ENCODE peak calls at places on chromosomes 4 and X, in nine cellular contexts. O, I, D, Q, G, B, J, K and Z are unnamed samples.

GRCh38 chr4:107896158-107896645 is 35.1 kb upstream of the CYP2U1 start:
- DNase-seq in O (peak; percentile 93), I (no peak), D (no peak), Q (no peak), G (no peak), B (no peak), J (no peak), K (peak; percentile 88), Z (no peak)

GRCh38 chr4:95129708-95130343 is 372.1 kb downstream of the BMPR1B start:
- DNase-seq in O (peak; percentile 86), I (no peak), D (peak; percentile 43), Q (no peak), G (no peak), B (peak; percentile 92), J (no peak), K (peak; percentile 94), Z (no peak)

GRCh38 chr4:25970241-25970675 is 56.2 kb downstream of the SMIM20 start:
- DNase-seq in O (no peak), I (no peak), D (no peak), Q (no peak), G (peak; percentile 30), B (no peak), J (peak; percentile 23), K (no peak), Z (no peak)

GRCh38 chr4:3402409-3403103 is 39.2 kb upstream of the HGFAC start:
- DNase-seq in O (no peak), I (peak; percentile 42), D (no peak), Q (no peak), G (no peak), B (no peak), J (no peak), K (peak; percentile 65), Z (no peak)

GRCh38 chr4:128635939-128636551 is 173.5 kb upstream of the JADE1 start:
- DNase-seq in O (no peak), I (no peak), D (no peak), Q (no peak), G (no peak), B (no peak), J (no peak), K (no peak), Z (no peak)

GRCh38 chrX:49166914-49167739 is 4.6 kb downstream of the MAGIX start:
- DNase-seq in O (no peak), I (no peak), D (peak; percentile 77), Q (no peak), G (peak; percentile 59), B (no peak), J (peak; percentile 50), K (peak; percentile 11), Z (no peak)

GRCh38 chr4:123479944-123480343 is 83.3 kb downstream of the SPRY1 start:
- DNase-seq in O (no peak), I (no peak), D (no peak), Q (no peak), G (no peak), B (peak; percentile 13), J (no peak), K (no peak), Z (no peak)

GRCh38 chr4:186102931-186103330 is 1.6 kb upstream of the FAM149A start:
- DNase-seq in O (no peak), I (no peak), D (no peak), Q (no peak), G (no peak), B (no peak), J (no peak), K (no peak), Z (no peak)

GRCh38 chr4:153432971-153433752 is 33.0 kb upstream of the TMEM131L start:
- DNase-seq in O (peak; percentile 71), I (no peak), D (peak; percentile 85), Q (peak; percentile 87), G (peak; percentile 80), B (peak; percentile 81), J (no peak), K (no peak), Z (peak; percentile 61)

GRCh38 chr4:11765849-11766453 is 337.3 kb upstream of the HS3ST1 start:
- DNase-seq in O (peak; percentile 39), I (no peak), D (peak; percentile 10), Q (no peak), G (no peak), B (peak; percentile 19), J (no peak), K (no peak), Z (no peak)

GRCh38 chrX:103376118-103376978 is at the start of gene BEX3:
- DNase-seq in O (peak; percentile 17), I (peak; percentile 80), D (peak; percentile 69), Q (peak; percentile 67), G (no peak), B (peak; percentile 72), J (no peak), K (no peak), Z (no peak)

GRCh38 chr4:149523039-149523438 is 292.6 kb downstream of the IQCM start:
- DNase-seq in O (no peak), I (no peak), D (no peak), Q (no peak), G (no peak), B (peak; percentile 75), J (no peak), K (no peak), Z (no peak)

GRCh38 chr4:148573284-148573683 is 131.1 kb upstream of the NR3C2 start:
- DNase-seq in O (no peak), I (no peak), D (no peak), Q (no peak), G (no peak), B (no peak), J (no peak), K (no peak), Z (no peak)

GRCh38 chr4:23924556-23924955 is 34.7 kb upstream of the PPARGC1A start:
- DNase-seq in O (no peak), I (no peak), D (no peak), Q (no peak), G (no peak), B (no peak), J (no peak), K (no peak), Z (no peak)

GRCh38 chrX:47358387-47359065 is 11.9 kb upstream of the ZNF157 start:
- DNase-seq in O (no peak), I (no peak), D (peak; percentile 24), Q (no peak), G (peak; percentile 26), B (peak; percentile 22), J (no peak), K (no peak), Z (no peak)

DNA sequence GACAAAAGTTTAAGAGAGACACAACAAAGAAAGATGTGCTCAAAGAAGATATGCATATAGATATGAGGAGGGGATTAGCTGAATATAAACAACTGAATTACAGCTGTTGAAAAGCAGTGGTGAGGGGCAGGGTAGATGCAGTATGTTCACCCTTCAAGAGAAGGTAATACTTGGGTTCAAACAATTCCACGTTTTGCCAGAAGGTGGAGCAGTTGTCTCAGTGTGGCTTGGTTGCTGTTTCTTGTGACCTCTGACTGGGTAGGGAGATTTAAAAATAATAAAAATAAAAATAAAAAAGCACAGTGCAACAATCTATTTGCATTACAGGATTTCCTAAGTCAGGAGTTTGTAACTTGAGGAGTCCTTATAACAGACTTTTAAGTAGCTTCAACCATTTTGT is 23.3 kb downstream of the PHOX2B start:
- DNase-seq in O (no peak), I (no peak), D (no peak), Q (no peak), G (no peak), B (no peak), J (no peak), K (no peak), Z (no peak)
- TF ChIP-seq CTCF in O (no peak), I (peak; percentile 66), D (peak; percentile 44), Q (no peak), G (no peak), B (peak; percentile 45), J (no peak), K (peak; percentile 2), Z (peak; percentile 21)

DNA sequence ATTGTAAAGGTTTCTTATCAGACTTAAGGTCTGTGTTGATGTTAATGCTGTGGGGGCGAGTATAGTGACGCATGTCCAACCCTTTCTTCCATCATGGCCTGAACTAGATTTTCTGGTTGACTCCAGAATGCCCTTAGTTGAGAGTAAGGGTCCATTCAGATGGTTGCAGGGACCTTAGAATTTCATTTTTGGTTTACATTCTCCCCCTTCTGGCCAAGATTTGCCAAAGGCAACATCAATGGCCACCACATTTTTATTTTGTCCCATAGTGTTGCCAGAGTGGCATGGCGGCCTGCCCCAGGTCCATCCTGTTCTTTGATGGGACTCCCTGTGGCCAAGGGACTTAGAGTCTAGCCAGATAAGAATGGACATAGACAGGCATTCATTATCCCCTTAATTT is 368.5 kb downstream of the GPM6A start:
- DNase-seq in O (no peak), I (no peak), D (no peak), Q (no peak), G (no peak), B (no peak), J (no peak), K (no peak), Z (no peak)
- TF ChIP-seq CTCF in O (no peak), I (no peak), D (no peak), Q (no peak), G (no peak), B (peak; percentile 27), J (no peak), K (peak; percentile 11), Z (no peak)

DNA sequence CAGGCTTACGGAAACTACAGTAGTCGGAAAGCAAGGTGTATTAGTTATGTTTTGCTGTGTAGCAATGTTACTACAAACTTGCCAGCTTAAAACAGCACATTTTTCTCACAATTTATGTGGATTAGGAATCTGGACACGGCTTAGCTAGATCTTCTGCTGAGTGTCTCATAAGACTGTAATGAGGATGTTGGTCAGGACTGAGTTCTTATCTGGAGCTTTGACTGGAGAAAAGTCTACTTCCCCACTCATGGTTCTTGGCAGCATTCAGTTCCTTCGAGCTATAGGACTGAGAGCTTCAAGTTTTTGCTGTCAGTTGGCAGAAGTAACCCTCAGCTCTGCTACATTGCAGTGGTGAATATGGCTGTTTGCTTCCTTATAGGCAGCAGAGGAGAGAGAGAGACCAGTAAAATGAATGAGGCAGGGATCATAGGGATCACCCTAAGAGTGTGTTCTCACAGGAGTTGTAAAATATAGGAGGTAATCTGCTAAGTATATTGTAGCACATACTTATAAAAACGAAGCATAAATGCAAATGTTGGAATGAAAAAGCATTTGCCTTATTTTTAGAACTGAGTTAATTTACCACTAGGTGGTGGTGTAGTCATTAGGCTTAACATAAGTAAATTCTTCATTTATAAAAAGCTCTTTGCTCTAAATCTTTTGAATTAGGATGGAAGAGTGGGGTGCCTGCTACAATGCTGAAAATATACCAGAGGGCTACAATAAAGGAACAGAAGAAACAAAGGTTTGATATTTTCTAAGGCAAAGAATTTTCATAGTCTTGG is 38.6 kb downstream of the ALG13 start:
- DNase-seq in O (no peak), I (no peak), D (no peak), Q (no peak), G (no peak), B (peak; percentile 4), J (no peak), K (no peak), Z (no peak)
- TF ChIP-seq CTCF in O (peak; percentile 14), I (peak; percentile 65), D (peak; percentile 50), Q (no peak), G (peak; percentile 3), B (peak; percentile 55), J (no peak), K (peak; percentile 22), Z (peak; percentile 33)

DNA sequence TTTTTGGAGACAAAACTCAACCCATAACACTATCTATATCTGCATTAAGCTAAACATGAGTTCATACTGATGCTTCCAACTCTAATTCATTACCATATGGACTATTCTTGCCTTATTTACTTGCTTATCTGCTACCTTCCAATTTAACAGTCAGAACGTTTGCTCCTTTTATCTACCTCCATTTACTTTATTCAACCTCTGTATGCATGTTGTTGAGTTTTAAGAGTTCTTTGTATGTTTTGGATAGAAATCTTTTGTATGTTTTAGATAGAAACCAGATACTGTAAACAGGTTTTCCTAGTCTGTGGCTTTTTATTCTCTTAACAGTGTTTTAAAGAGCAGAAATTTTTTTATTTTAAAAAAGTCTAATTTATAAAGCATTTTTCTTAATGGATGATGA is 542.2 kb upstream of the NDST4 start:
- DNase-seq in O (no peak), I (no peak), D (no peak), Q (no peak), G (no peak), B (no peak), J (no peak), K (no peak), Z (no peak)
- TF ChIP-seq CTCF in O (no peak), I (no peak), D (no peak), Q (no peak), G (no peak), B (no peak), J (no peak), K (no peak), Z (no peak)